ENCODE peak calls at places on chromosome 19, in nine cellular contexts. W, P, R, Q, L, M, J, F and B are unnamed samples. For H3K4me1, the result is how much of the 10 kb centered on the place peaks cover.

GRCh38 chr19:42254850-42255765 is at the start of gene ERF:
- DNase-seq in W (peak), P (peak), R (peak), Q (peak), L (peak), M (peak), J (peak), F (peak), B (peak)

GRCh38 chr19:46015080-46015960 is 7.5 kb downstream of the PGLYRP1 start:
- DNase-seq in W (peak), P (no peak), R (peak), Q (peak), L (no peak), M (peak), J (peak), F (peak), B (peak)

GRCh38 chr19:19460761-19461265 is 54.5 kb downstream of the TSSK6 start:
- DNase-seq in W (no peak), P (peak), R (peak), Q (peak), L (peak), M (peak), J (peak), F (peak), B (peak)

GRCh38 chr19:17333611-17334413 is 843 bp downstream of the ANO8 start:
- DNase-seq in W (peak), P (peak), R (no peak), Q (peak), L (no peak), M (peak), J (peak), F (no peak), B (no peak)

GRCh38 chr19:41322451-41322850 is 12.5 kb downstream of the CCDC97 start:
- DNase-seq in W (no peak), P (no peak), R (no peak), Q (no peak), L (no peak), M (no peak), J (no peak), F (no peak), B (no peak)

GRCh38 chr19:2540646-2541454 is 64.9 kb downstream of the GADD45B start:
- DNase-seq in W (peak), P (peak), R (no peak), Q (peak), L (peak), M (peak), J (no peak), F (no peak), B (peak)

GRCh38 chr19:32800757-32801156 is 68.8 kb downstream of the SLC7A9 start:
- DNase-seq in W (no peak), P (no peak), R (no peak), Q (no peak), L (no peak), M (no peak), J (no peak), F (no peak), B (no peak)

GRCh38 chr19:31127132-31127967 is 221.9 kb downstream of the TSHZ3 start:
- DNase-seq in W (peak), P (peak), R (no peak), Q (peak), L (no peak), M (no peak), J (no peak), F (no peak), B (no peak)

GRCh38 chr19:56712609-56713008 is 41.1 kb upstream of the ZNF835 start:
- DNase-seq in W (no peak), P (no peak), R (no peak), Q (no peak), L (no peak), M (no peak), J (no peak), F (no peak), B (peak)

GRCh38 chr19:32916969-32917611 is 47.5 kb upstream of the SLC7A9 start:
- DNase-seq in W (no peak), P (no peak), R (no peak), Q (no peak), L (no peak), M (no peak), J (no peak), F (no peak), B (no peak)

GRCh38 chr19:34363094-34363493 is 1.9 kb upstream of the GPI start:
- DNase-seq in W (no peak), P (no peak), R (no peak), Q (peak), L (no peak), M (no peak), J (no peak), F (no peak), B (no peak)

GRCh38 chr19:10751109-10751972 is 33.5 kb downstream of the DNM2 start:
- DNase-seq in W (no peak), P (no peak), R (no peak), Q (no peak), L (no peak), M (peak), J (no peak), F (no peak), B (peak)
- H3K4me1 ChIP-seq in W (under half), P (under half), R (under half), Q (under half), L (under half), M (half or more), J (under half), F (under half), B (under half)

GRCh38 chr19:14114439-14114838 is 3.1 kb downstream of the PRKACA start:
- DNase-seq in W (no peak), P (no peak), R (no peak), Q (no peak), L (no peak), M (no peak), J (no peak), F (no peak), B (no peak)
- H3K4me1 ChIP-seq in W (under half), P (under half), R (under half), Q (under half), L (half or more), M (half or more), J (half or more), F (half or more), B (half or more)

GRCh38 chr19:49871349-49871985 is 4.1 kb upstream of the PNKP start:
- DNase-seq in W (no peak), P (no peak), R (no peak), Q (peak), L (no peak), M (no peak), J (no peak), F (no peak), B (no peak)

GRCh38 chr19:49869009-49869483 is 1.7 kb upstream of the PNKP start:
- DNase-seq in W (no peak), P (no peak), R (no peak), Q (no peak), L (no peak), M (no peak), J (no peak), F (no peak), B (no peak)

GRCh38 chr19:49872245-49873148 is 4.7 kb downstream of the AKT1S1 start:
- DNase-seq in W (no peak), P (no peak), R (no peak), Q (no peak), L (no peak), M (no peak), J (no peak), F (no peak), B (no peak)

GRCh38 chr19:49869484-49870308 is 2.3 kb upstream of the PNKP start:
- DNase-seq in W (peak), P (peak), R (peak), Q (peak), L (peak), M (peak), J (peak), F (peak), B (peak)

GRCh38 chr19:49870309-49870901 is 3.0 kb upstream of the PNKP start:
- DNase-seq in W (no peak), P (no peak), R (peak), Q (no peak), L (no peak), M (no peak), J (no peak), F (no peak), B (no peak)
- H3K4me1 ChIP-seq in W (under half), P (under half), R (under half), Q (under half), L (under half), M (half or more), J (under half), F (under half), B (under half)

DNA sequence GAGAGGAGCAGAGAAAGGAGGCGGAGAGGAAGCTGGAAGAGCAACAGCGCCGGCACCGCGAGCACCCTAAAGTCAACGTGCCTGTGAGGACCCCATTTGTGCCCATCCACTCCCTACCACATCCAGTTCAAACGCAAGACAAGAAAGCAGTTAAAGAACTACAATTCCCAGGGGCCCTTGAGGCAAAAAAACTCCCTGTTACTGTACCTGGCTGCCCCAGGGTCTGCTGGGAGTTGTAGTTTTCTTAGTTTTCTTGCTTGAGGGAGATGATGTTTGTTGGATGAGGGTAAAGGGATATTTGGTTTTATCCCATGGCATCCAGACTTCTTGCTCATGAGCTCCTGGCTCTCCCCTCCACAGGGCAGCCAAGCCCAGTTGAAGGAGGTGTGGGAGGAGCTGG is 13.0 kb downstream of the NUCB1 start:
- DNase-seq in W (no peak), P (no peak), R (no peak), Q (peak), L (no peak), M (no peak), J (peak), F (no peak), B (no peak)
- H3K4me1 ChIP-seq in W (under half), P (under half), R (under half), Q (under half), L (under half), M (under half), J (under half), F (under half), B (under half)

GRCh38 chr19:49662011-49662410 is 3.6 kb downstream of the IRF3 start:
- DNase-seq in W (no peak), P (no peak), R (no peak), Q (no peak), L (no peak), M (no peak), J (no peak), F (no peak), B (no peak)
- H3K4me1 ChIP-seq in W (under half), P (under half), R (under half), Q (under half), L (under half), M (under half), J (under half), F (under half), B (under half)

DNA sequence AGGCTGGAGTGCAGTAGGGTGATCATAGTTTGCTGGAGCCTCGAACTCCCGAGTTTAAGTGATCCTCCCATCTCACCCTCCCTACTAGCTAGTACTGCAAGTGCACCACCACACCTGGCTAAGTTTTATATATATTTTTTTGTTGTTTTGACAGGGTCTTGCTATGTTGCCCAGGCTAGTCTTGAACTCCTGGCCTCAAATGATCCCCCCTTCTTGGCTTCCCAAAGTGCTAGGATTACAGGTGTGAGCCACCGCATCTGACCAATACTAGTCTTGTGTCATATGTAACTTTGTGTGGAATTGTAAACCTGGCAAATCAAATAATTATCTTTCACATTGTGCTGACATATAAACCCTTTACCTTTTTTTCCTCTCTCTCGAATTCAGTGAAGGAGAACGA is 10.2 kb downstream of the HNRNPM start:
- DNase-seq in W (no peak), P (no peak), R (no peak), Q (no peak), L (no peak), M (no peak), J (no peak), F (no peak), B (no peak)
- H3K4me1 ChIP-seq in W (under half), P (under half), R (under half), Q (under half), L (half or more), M (half or more), J (half or more), F (half or more), B (under half)